ENCODE peak calls at places on chromosome 18, in nine cellular contexts. One of them, this sample, is unnamed.

GRCh38 chr18:77650799-77651385 is 401.2 kb downstream of the GALR1 start:
- DNase-seq in AG10803: peak; percentile 25
- DNase-seq in cardiac fibroblast: peak; percentile 63
- DNase-seq in endodermal cell: peak; percentile 95
- DNase-seq in bronchial epithelial cell: no peak
- DNase-seq in B cell: peak; percentile 57
- DNase-seq in glutamatergic neuron: peak; percentile 96
- DNase-seq in chondrocyte: no peak
- DNase-seq in AG09319: no peak
- DNase-seq in this sample: peak; percentile 83

GRCh38 chr18:59954746-59955145 is 55.0 kb downstream of the PMAIP1 start:
- DNase-seq in chondrocyte: no peak
- DNase-seq in AG10803: peak; percentile 65
- DNase-seq in endodermal cell: no peak
- DNase-seq in glutamatergic neuron: no peak
- DNase-seq in bronchial epithelial cell: peak; percentile 71
- DNase-seq in cardiac fibroblast: peak; percentile 10
- DNase-seq in B cell: no peak
- DNase-seq in AG09319: no peak
- DNase-seq in this sample: no peak

GRCh38 chr18:22482948-22483347 is 65.2 kb upstream of the CTAGE1 start:
- DNase-seq in bronchial epithelial cell: no peak
- DNase-seq in glutamatergic neuron: no peak
- DNase-seq in chondrocyte: no peak
- DNase-seq in B cell: no peak
- DNase-seq in endodermal cell: no peak
- DNase-seq in AG09319: no peak
- DNase-seq in AG10803: no peak
- DNase-seq in cardiac fibroblast: no peak
- DNase-seq in this sample: no peak

GRCh38 chr18:56245856-56246575 is 392.4 kb downstream of the TXNL1 start:
- DNase-seq in glutamatergic neuron: no peak
- DNase-seq in endodermal cell: no peak
- DNase-seq in AG09319: peak; percentile 45
- DNase-seq in B cell: no peak
- DNase-seq in cardiac fibroblast: peak; percentile 50
- DNase-seq in AG10803: peak; percentile 87
- DNase-seq in chondrocyte: no peak
- DNase-seq in bronchial epithelial cell: no peak
- DNase-seq in this sample: no peak

GRCh38 chr18:55405655-55406373 is 182.2 kb downstream of the TCF4 start:
- DNase-seq in cardiac fibroblast: peak; percentile 99
- DNase-seq in B cell: no peak
- DNase-seq in AG10803: peak; percentile 86
- DNase-seq in chondrocyte: no peak
- DNase-seq in bronchial epithelial cell: peak; percentile 92
- DNase-seq in AG09319: peak; percentile 87
- DNase-seq in endodermal cell: no peak
- DNase-seq in glutamatergic neuron: no peak
- DNase-seq in this sample: no peak

GRCh38 chr18:35267161-35267651 is 22.8 kb downstream of the ZSCAN30 start:
- DNase-seq in bronchial epithelial cell: no peak
- DNase-seq in AG09319: no peak
- DNase-seq in AG10803: peak; percentile 29
- DNase-seq in endodermal cell: no peak
- DNase-seq in chondrocyte: no peak
- DNase-seq in B cell: peak; percentile 83
- DNase-seq in cardiac fibroblast: peak; percentile 77
- DNase-seq in glutamatergic neuron: peak; percentile 85
- DNase-seq in this sample: no peak

GRCh38 chr18:2792395-2792794 is 54.4 kb upstream of the EMILIN2 start:
- DNase-seq in endodermal cell: no peak
- DNase-seq in AG10803: no peak
- DNase-seq in B cell: no peak
- DNase-seq in cardiac fibroblast: no peak
- DNase-seq in AG09319: no peak
- DNase-seq in chondrocyte: no peak
- DNase-seq in bronchial epithelial cell: no peak
- DNase-seq in glutamatergic neuron: no peak
- DNase-seq in this sample: no peak

GRCh38 chr18:37471619-37472018 is 94.0 kb downstream of the CELF4 start:
- DNase-seq in B cell: no peak
- DNase-seq in bronchial epithelial cell: no peak
- DNase-seq in AG09319: no peak
- DNase-seq in chondrocyte: no peak
- DNase-seq in cardiac fibroblast: no peak
- DNase-seq in AG10803: no peak
- DNase-seq in glutamatergic neuron: peak; percentile 48
- DNase-seq in endodermal cell: no peak
- DNase-seq in this sample: no peak

GRCh38 chr18:2657788-2658458 is 2.4 kb downstream of the SMCHD1 start:
- DNase-seq in AG10803: peak; percentile 59
- DNase-seq in cardiac fibroblast: peak; percentile 72
- DNase-seq in chondrocyte: no peak
- DNase-seq in B cell: peak; percentile 36
- DNase-seq in endodermal cell: no peak
- DNase-seq in AG09319: peak; percentile 53
- DNase-seq in bronchial epithelial cell: peak; percentile 63
- DNase-seq in glutamatergic neuron: no peak
- DNase-seq in this sample: peak; percentile 38

GRCh38 chr18:12882416-12882815 is 1.6 kb downstream of the PTPN2 start:
- DNase-seq in AG10803: peak; percentile 27
- DNase-seq in chondrocyte: no peak
- DNase-seq in AG09319: no peak
- DNase-seq in endodermal cell: no peak
- DNase-seq in cardiac fibroblast: no peak
- DNase-seq in glutamatergic neuron: no peak
- DNase-seq in B cell: no peak
- DNase-seq in bronchial epithelial cell: no peak
- DNase-seq in this sample: no peak

GRCh38 chr18:25669741-25670140 is 317.8 kb upstream of the ZNF521 start:
- DNase-seq in glutamatergic neuron: no peak
- DNase-seq in cardiac fibroblast: no peak
- DNase-seq in endodermal cell: no peak
- DNase-seq in B cell: no peak
- DNase-seq in bronchial epithelial cell: no peak
- DNase-seq in chondrocyte: no peak
- DNase-seq in AG09319: no peak
- DNase-seq in AG10803: peak; percentile 16
- DNase-seq in this sample: no peak

GRCh38 chr18:25674183-25674582 is 322.2 kb upstream of the ZNF521 start:
- DNase-seq in chondrocyte: no peak
- DNase-seq in glutamatergic neuron: no peak
- DNase-seq in cardiac fibroblast: no peak
- DNase-seq in endodermal cell: no peak
- DNase-seq in AG10803: no peak
- DNase-seq in B cell: no peak
- DNase-seq in AG09319: no peak
- DNase-seq in bronchial epithelial cell: no peak
- DNase-seq in this sample: no peak

GRCh38 chr18:25675123-25675850 is 323.3 kb upstream of the ZNF521 start:
- DNase-seq in cardiac fibroblast: no peak
- DNase-seq in AG10803: no peak
- DNase-seq in AG09319: no peak
- DNase-seq in glutamatergic neuron: no peak
- DNase-seq in chondrocyte: no peak
- DNase-seq in B cell: no peak
- DNase-seq in endodermal cell: no peak
- DNase-seq in bronchial epithelial cell: no peak
- DNase-seq in this sample: no peak

GRCh38 chr18:25678226-25678625 is 326.3 kb upstream of the ZNF521 start:
- DNase-seq in glutamatergic neuron: no peak
- DNase-seq in endodermal cell: no peak
- DNase-seq in AG09319: no peak
- DNase-seq in bronchial epithelial cell: no peak
- DNase-seq in chondrocyte: no peak
- DNase-seq in cardiac fibroblast: no peak
- DNase-seq in B cell: no peak
- DNase-seq in AG10803: no peak
- DNase-seq in this sample: peak; percentile 6

GRCh38 chr18:25672490-25672889 is 320.5 kb upstream of the ZNF521 start:
- DNase-seq in bronchial epithelial cell: no peak
- DNase-seq in cardiac fibroblast: no peak
- DNase-seq in chondrocyte: no peak
- DNase-seq in glutamatergic neuron: peak; percentile 43
- DNase-seq in AG10803: no peak
- DNase-seq in AG09319: no peak
- DNase-seq in B cell: no peak
- DNase-seq in endodermal cell: peak; percentile 89
- DNase-seq in this sample: no peak
- TF ChIP-seq CTCF in bronchial epithelial cell: no peak
- TF ChIP-seq CTCF in cardiac fibroblast: no peak
- TF ChIP-seq CTCF in chondrocyte: peak; percentile 12
- TF ChIP-seq CTCF in glutamatergic neuron: peak; percentile 20
- TF ChIP-seq CTCF in AG10803: no peak
- TF ChIP-seq CTCF in AG09319: no peak
- TF ChIP-seq CTCF in B cell: no peak
- TF ChIP-seq CTCF in endodermal cell: peak; percentile 78
- TF ChIP-seq CTCF in this sample: peak; percentile 21

GRCh38 chr18:634551-635045 is 22.9 kb upstream of the TYMS start:
- DNase-seq in B cell: no peak
- DNase-seq in chondrocyte: no peak
- DNase-seq in cardiac fibroblast: no peak
- DNase-seq in AG10803: no peak
- DNase-seq in AG09319: no peak
- DNase-seq in endodermal cell: no peak
- DNase-seq in glutamatergic neuron: no peak
- DNase-seq in bronchial epithelial cell: peak; percentile 53
- DNase-seq in this sample: no peak

GRCh38 chr18:631560-631959 is 25.9 kb upstream of the TYMS start:
- DNase-seq in B cell: no peak
- DNase-seq in endodermal cell: no peak
- DNase-seq in bronchial epithelial cell: no peak
- DNase-seq in AG09319: no peak
- DNase-seq in chondrocyte: no peak
- DNase-seq in cardiac fibroblast: no peak
- DNase-seq in glutamatergic neuron: no peak
- DNase-seq in AG10803: no peak
- DNase-seq in this sample: no peak

GRCh38 chr18:627211-627610 is 30.2 kb upstream of the TYMS start:
- DNase-seq in cardiac fibroblast: peak; percentile 42
- DNase-seq in B cell: no peak
- DNase-seq in AG09319: no peak
- DNase-seq in glutamatergic neuron: no peak
- DNase-seq in bronchial epithelial cell: no peak
- DNase-seq in AG10803: peak; percentile 48
- DNase-seq in chondrocyte: no peak
- DNase-seq in endodermal cell: no peak
- DNase-seq in this sample: no peak

GRCh38 chr18:623760-624620 is 27.2 kb downstream of the CLUL1 start:
- DNase-seq in AG10803: peak; percentile 76
- DNase-seq in bronchial epithelial cell: peak; percentile 66
- DNase-seq in endodermal cell: peak; percentile 92
- DNase-seq in glutamatergic neuron: peak; percentile 75
- DNase-seq in B cell: no peak
- DNase-seq in cardiac fibroblast: peak; percentile 87
- DNase-seq in AG09319: peak; percentile 36
- DNase-seq in chondrocyte: no peak
- DNase-seq in this sample: peak; percentile 46

GRCh38 chr18:629303-630150 is 27.9 kb upstream of the TYMS start:
- DNase-seq in AG09319: no peak
- DNase-seq in bronchial epithelial cell: no peak
- DNase-seq in B cell: no peak
- DNase-seq in endodermal cell: no peak
- DNase-seq in glutamatergic neuron: no peak
- DNase-seq in AG10803: no peak
- DNase-seq in chondrocyte: no peak
- DNase-seq in cardiac fibroblast: no peak
- DNase-seq in this sample: no peak
- TF ChIP-seq CTCF in AG09319: no peak
- TF ChIP-seq CTCF in bronchial epithelial cell: no peak
- TF ChIP-seq CTCF in B cell: no peak
- TF ChIP-seq CTCF in endodermal cell: peak; percentile 64
- TF ChIP-seq CTCF in glutamatergic neuron: peak; percentile 60
- TF ChIP-seq CTCF in AG10803: peak; percentile 0
- TF ChIP-seq CTCF in chondrocyte: peak; percentile 45
- TF ChIP-seq CTCF in cardiac fibroblast: no peak
- TF ChIP-seq CTCF in this sample: no peak

GRCh38 chr18:7164610-7165009 is 47.0 kb upstream of the LAMA1 start:
- DNase-seq in AG09319: no peak
- DNase-seq in B cell: no peak
- DNase-seq in glutamatergic neuron: no peak
- DNase-seq in bronchial epithelial cell: no peak
- DNase-seq in endodermal cell: peak; percentile 64
- DNase-seq in chondrocyte: no peak
- DNase-seq in AG10803: peak; percentile 22
- DNase-seq in cardiac fibroblast: peak; percentile 50
- DNase-seq in this sample: no peak
- TF ChIP-seq CTCF in AG09319: peak; percentile 37
- TF ChIP-seq CTCF in B cell: no peak
- TF ChIP-seq CTCF in glutamatergic neuron: no peak
- TF ChIP-seq CTCF in bronchial epithelial cell: peak; percentile 7
- TF ChIP-seq CTCF in endodermal cell: peak; percentile 73
- TF ChIP-seq CTCF in chondrocyte: peak; percentile 68
- TF ChIP-seq CTCF in AG10803: peak; percentile 45
- TF ChIP-seq CTCF in cardiac fibroblast: peak; percentile 30
- TF ChIP-seq CTCF in this sample: no peak

DNA sequence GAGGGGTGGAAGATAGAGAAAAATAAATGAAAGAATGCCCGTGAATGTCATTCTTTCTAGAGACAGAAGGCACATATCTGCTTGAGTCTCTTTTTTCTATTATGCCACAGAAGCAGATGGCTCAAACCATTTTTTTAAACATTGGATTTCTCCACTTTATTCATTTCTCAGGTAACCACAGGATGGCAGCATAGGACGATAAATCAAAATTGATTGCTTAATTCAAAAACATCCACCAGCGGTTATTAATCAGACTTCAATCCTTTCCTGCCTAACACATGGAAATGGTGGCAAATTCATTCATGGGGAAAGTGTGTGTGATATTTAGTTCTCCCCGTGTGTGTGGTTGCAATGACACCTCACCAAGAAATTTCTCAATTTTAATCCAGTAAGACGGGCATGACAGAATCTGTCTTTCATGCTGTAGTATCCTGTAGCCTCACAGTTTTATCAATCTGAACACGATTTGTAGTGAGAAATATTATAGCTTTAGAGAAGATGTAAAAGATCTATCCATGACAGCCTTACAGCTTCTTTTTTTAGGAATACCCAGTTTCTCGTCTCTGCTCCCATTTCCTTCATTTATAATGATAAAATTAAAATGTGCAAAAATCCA is 72.2 kb downstream of the DSC3 start:
- DNase-seq in bronchial epithelial cell: peak; percentile 77
- DNase-seq in cardiac fibroblast: peak; percentile 51
- DNase-seq in chondrocyte: no peak
- DNase-seq in endodermal cell: no peak
- DNase-seq in glutamatergic neuron: no peak
- DNase-seq in AG10803: peak; percentile 0
- DNase-seq in AG09319: no peak
- DNase-seq in B cell: no peak
- DNase-seq in this sample: no peak
- TF ChIP-seq CTCF in bronchial epithelial cell: peak; percentile 35
- TF ChIP-seq CTCF in cardiac fibroblast: no peak
- TF ChIP-seq CTCF in chondrocyte: peak; percentile 81
- TF ChIP-seq CTCF in endodermal cell: peak; percentile 70
- TF ChIP-seq CTCF in glutamatergic neuron: peak; percentile 39
- TF ChIP-seq CTCF in AG10803: no peak
- TF ChIP-seq CTCF in AG09319: no peak
- TF ChIP-seq CTCF in B cell: no peak
- TF ChIP-seq CTCF in this sample: peak; percentile 27

This sample was measured in GM13977.